ENCODE peak calls at places on chromosomes 5 and 9, in five cellular contexts. I is IMR-90, P is HCT116, H is neural progenitor cell, O is fibroblast of lung. N is an unnamed sample.
A peak's percentile ranks its signal among the peaks of the same experiment; 100 is the strongest.

GRCh38 chr5:74127377-74128338 is 501.7 kb downstream of the ARHGEF28 start:
- DNase-seq in I (peak; percentile 33), P (no peak), H (peak; percentile 20), O (peak; percentile 2), N (no peak)

GRCh38 chr5:13212843-13213242 is 731.6 kb downstream of the DNAH5 start:
- DNase-seq in I (no peak), P (no peak), H (no peak), O (no peak), N (no peak)

GRCh38 chr5:174617910-174618309 is 106.5 kb upstream of the MSX2 start:
- DNase-seq in I (no peak), P (no peak), H (no peak), O (no peak), N (no peak)

GRCh38 chr5:86337667-86338460 is 279.9 kb upstream of the COX7C start:
- DNase-seq in I (no peak), P (no peak), H (no peak), O (no peak), N (no peak)

GRCh38 chr5:169325273-169325672 is 24.3 kb upstream of the SLIT3 start:
- DNase-seq in I (no peak), P (no peak), H (no peak), O (no peak), N (no peak)

GRCh38 chr9:94078086-94078485 is 6.2 kb upstream of the PTPDC1 start:
- DNase-seq in I (no peak), P (no peak), H (no peak), O (no peak), N (no peak)

GRCh38 chr5:66742083-66742895 is 146.1 kb downstream of the MAST4 start:
- DNase-seq in I (no peak), P (peak; percentile 21), H (peak; percentile 45), O (peak; percentile 21), N (no peak)

GRCh38 chr5:31232273-31232888 is 38.9 kb downstream of the CDH6 start:
- DNase-seq in I (peak; percentile 74), P (peak; percentile 7), H (peak; percentile 79), O (peak; percentile 54), N (peak; percentile 83)

GRCh38 chr5:88689662-88690351 is 193.2 kb downstream of the MEF2C start:
- DNase-seq in I (no peak), P (no peak), H (peak; percentile 48), O (no peak), N (peak; percentile 73)

GRCh38 chr9:33924978-33925797 is 108.2 kb downstream of the UBE2R2 start:
- DNase-seq in I (peak; percentile 54), P (peak; percentile 16), H (peak; percentile 80), O (peak; percentile 62), N (peak; percentile 97)

GRCh38 chr9:134180786-134181647 is 16.7 kb upstream of the RNU6ATAC start:
- DNase-seq in I (no peak), P (no peak), H (no peak), O (no peak), N (peak; percentile 65)

GRCh38 chr5:21685536-21685935 is 1167.6 kb downstream of the CDH12 start:
- DNase-seq in I (peak; percentile 28), P (no peak), H (no peak), O (peak; percentile 53), N (no peak)

GRCh38 chr9:94717656-94718225 is 8.8 kb upstream of the AOPEP start:
- DNase-seq in I (peak; percentile 54), P (no peak), H (no peak), O (no peak), N (no peak)

GRCh38 chr5:39473156-39473779 is 48.5 kb upstream of the DAB2 start:
- DNase-seq in I (peak; percentile 90), P (no peak), H (no peak), O (peak; percentile 23), N (peak; percentile 41)

GRCh38 chr5:175657593-175658271 is at the start of gene HRH2:
- DNase-seq in I (no peak), P (no peak), H (peak; percentile 56), O (no peak), N (peak; percentile 90)

GRCh38 chr9:133850937-133851336 is 112.8 kb upstream of the SARDH start:
- DNase-seq in I (no peak), P (no peak), H (no peak), O (no peak), N (no peak)

GRCh38 chr9:125003332-125003731 is 62.4 kb upstream of the GOLGA1 start:
- DNase-seq in I (no peak), P (no peak), H (no peak), O (no peak), N (no peak)

GRCh38 chr9:33290994-33291397 is 680 bp downstream of the NFX1 start:
- DNase-seq in I (peak; percentile 91), P (peak; percentile 60), H (no peak), O (no peak), N (no peak)

GRCh38 chr9:109171926-109172325 is 4.9 kb upstream of the FRRS1L start:
- DNase-seq in I (peak; percentile 59), P (no peak), H (no peak), O (peak; percentile 27), N (peak; percentile 87)

GRCh38 chr5:151006704-151007334 is 13.6 kb upstream of the GPX3 start:
- DNase-seq in I (no peak), P (no peak), H (no peak), O (peak; percentile 77), N (no peak)

GRCh38 chr5:108924457-108924961 is 176.8 kb downstream of the FER start:
- DNase-seq in I (no peak), P (peak; percentile 52), H (peak; percentile 3), O (no peak), N (no peak)

GRCh38 chr9:93317495-93318094 is 133.7 kb downstream of the WNK2 start:
- DNase-seq in I (no peak), P (no peak), H (no peak), O (no peak), N (no peak)

GRCh38 chr5:158451203-158451982 is 592.4 kb upstream of the CLINT1 start:
- DNase-seq in I (peak; percentile 53), P (no peak), H (peak; percentile 4), O (peak; percentile 67), N (peak; percentile 77)

GRCh38 chr5:111512026-111512405 is 319 bp downstream of the STARD4 start:
- DNase-seq in I (peak; percentile 31), P (no peak), H (peak; percentile 85), O (peak; percentile 47), N (peak; percentile 68)

GRCh38 chr5:180553530-180553929 is 37.8 kb downstream of the SCGB3A1 start:
- DNase-seq in I (no peak), P (no peak), H (no peak), O (no peak), N (no peak)

GRCh38 chr9:14692536-14692917 is 705 bp downstream of the ZDHHC21 start:
- DNase-seq in I (no peak), P (no peak), H (no peak), O (no peak), N (peak; percentile 65)

GRCh38 chr5:141883948-141884318 is 5.7 kb upstream of the PCDH1 start:
- DNase-seq in I (no peak), P (no peak), H (no peak), O (no peak), N (peak; percentile 18)

GRCh38 chr9:99365233-99365980 is 143.3 kb downstream of the SEC61B start:
- DNase-seq in I (peak; percentile 71), P (no peak), H (no peak), O (peak; percentile 66), N (no peak)

GRCh38 chr5:72167790-72168189 is 60.5 kb downstream of the MAP1B start:
- DNase-seq in I (no peak), P (no peak), H (no peak), O (peak; percentile 51), N (no peak)

GRCh38 chr5:138351056-138351455 is 1.4 kb upstream of the KDM3B start:
- DNase-seq in I (peak; percentile 87), P (no peak), H (no peak), O (peak; percentile 75), N (peak; percentile 88)

GRCh38 chr9:33167949-33168535 is 906 bp upstream of the B4GALT1 start:
- DNase-seq in I (no peak), P (no peak), H (no peak), O (no peak), N (peak; percentile 80)

GRCh38 chr9:116959775-116960174 is 272.7 kb downstream of the TRIM32 start:
- DNase-seq in I (peak; percentile 18), P (no peak), H (peak; percentile 90), O (peak; percentile 3), N (no peak)

DNA sequence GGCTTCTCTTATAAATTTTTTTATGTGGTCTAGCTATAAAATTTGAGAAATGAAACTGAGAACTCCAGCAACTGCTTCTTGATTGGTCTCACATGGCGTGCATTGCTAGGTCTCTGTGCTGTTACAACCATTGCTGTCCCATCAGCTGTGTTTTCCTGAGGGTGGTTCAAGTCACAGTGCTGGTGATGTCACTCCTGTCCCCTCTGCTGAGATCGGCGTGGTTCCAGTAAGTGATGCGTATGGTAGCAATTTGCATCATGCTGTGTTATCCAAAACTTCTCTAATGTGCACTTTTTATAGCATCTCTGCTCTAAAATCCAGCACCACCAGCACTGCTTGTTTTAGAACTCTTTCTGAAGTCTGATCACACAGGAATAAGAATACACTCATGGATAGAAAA is 112.6 kb upstream of the ZNF608 start:
- DNase-seq in I (no peak), P (no peak), H (no peak), O (no peak), N (no peak)
- H3K4me2 ChIP-seq in I (no peak overlapping the region), P (no peak overlapping the region), H (no peak overlapping the region), O (no peak overlapping the region), N (peak overlapping the region; percentile 36)

GRCh38 chr5:122154491-122154890 is 25.1 kb downstream of the ZNF474 start:
- DNase-seq in I (peak; percentile 80), P (no peak), H (no peak), O (no peak), N (no peak)

GRCh38 chr5:122156724-122157325 is 27.5 kb downstream of the ZNF474 start:
- DNase-seq in I (peak; percentile 78), P (peak; percentile 18), H (peak; percentile 51), O (peak; percentile 77), N (no peak)

GRCh38 chr5:122153774-122154173 is 24.4 kb downstream of the ZNF474 start:
- DNase-seq in I (peak; percentile 26), P (no peak), H (no peak), O (no peak), N (no peak)

GRCh38 chr5:122153230-122153629 is 23.9 kb downstream of the ZNF474 start:
- DNase-seq in I (peak; percentile 91), P (no peak), H (no peak), O (peak; percentile 75), N (peak; percentile 74)

DNA sequence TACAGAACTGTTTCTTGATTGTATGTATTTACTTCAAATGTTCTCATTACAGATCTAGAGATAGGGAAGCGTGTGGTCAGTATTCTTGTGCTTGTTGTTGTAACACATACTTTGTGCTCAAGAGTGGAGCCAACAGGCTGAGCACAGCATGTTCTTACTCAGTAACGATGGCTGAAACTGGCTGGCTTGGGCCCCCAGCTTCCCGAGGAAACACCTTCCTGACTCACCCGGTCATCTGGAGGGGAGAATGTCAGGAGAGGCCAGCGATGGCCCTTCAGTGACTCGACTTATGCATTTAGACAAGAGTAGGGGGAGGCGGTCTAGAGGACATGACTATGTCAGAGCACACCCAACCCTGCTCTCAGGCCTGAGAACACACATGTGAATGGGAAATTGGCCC is 25.6 kb downstream of the ZNF474 start:
- DNase-seq in I (peak; percentile 89), P (no peak), H (no peak), O (peak; percentile 88), N (peak; percentile 62)
- H2AFZ ChIP-seq in I (peak overlapping the region; percentile 63), P (no peak overlapping the region), H (no peak overlapping the region), O (no peak overlapping the region), N (peak overlapping the region; percentile 39)

GRCh38 chr5:153480401-153480800 is 10.1 kb upstream of the GRIA1 start:
- DNase-seq in I (peak; percentile 52), P (no peak), H (no peak), O (no peak), N (no peak)

GRCh38 chr5:153476767-153477166 is 13.7 kb upstream of the GRIA1 start:
- DNase-seq in I (peak; percentile 92), P (peak; percentile 40), H (no peak), O (peak; percentile 90), N (no peak)
- H3K4me2 ChIP-seq in I (no peak overlapping the region), P (peak overlapping the region; percentile 49), H (no peak overlapping the region), O (no peak overlapping the region), N (no peak overlapping the region)

GRCh38 chr5:149410071-149410470 is 31.0 kb upstream of the IL17B start:
- DNase-seq in I (no peak), P (no peak), H (no peak), O (no peak), N (no peak)
- H2AFZ ChIP-seq in I (peak overlapping the region; percentile 43), P (no peak overlapping the region), H (no peak overlapping the region), O (no peak overlapping the region), N (no peak overlapping the region)

N was measured in osteoblast.